ENCODE peak calls at places on chromosome 10, in six cellular contexts. One of them, this sample, is unnamed.

GRCh38 chr10:33772370-33773331 is 438.2 kb upstream of the NRP1 start:
- DNase-seq in DND-41: no peak
- DNase-seq in fibroblast of pulmonary artery: peak
- DNase-seq in cardiac fibroblast: peak
- DNase-seq in fibroblast of lung: no peak
- DNase-seq in PC-3: no peak
- DNase-seq in this sample: peak

GRCh38 chr10:13957856-13958255 is 371.1 kb downstream of the PRPF18 start:
- DNase-seq in DND-41: no peak
- DNase-seq in fibroblast of pulmonary artery: no peak
- DNase-seq in cardiac fibroblast: no peak
- DNase-seq in fibroblast of lung: no peak
- DNase-seq in PC-3: no peak
- DNase-seq in this sample: no peak

GRCh38 chr10:127919418-127920191 is 12.7 kb downstream of the PTPRE start:
- DNase-seq in DND-41: peak
- DNase-seq in fibroblast of pulmonary artery: peak
- DNase-seq in cardiac fibroblast: peak
- DNase-seq in fibroblast of lung: peak
- DNase-seq in PC-3: peak
- DNase-seq in this sample: peak

GRCh38 chr10:71816421-71816851 is 34.6 kb downstream of the PSAP start:
- DNase-seq in DND-41: no peak
- DNase-seq in fibroblast of pulmonary artery: no peak
- DNase-seq in cardiac fibroblast: no peak
- DNase-seq in fibroblast of lung: no peak
- DNase-seq in PC-3: no peak
- DNase-seq in this sample: no peak

GRCh38 chr10:34612446-34612845 is 202.7 kb downstream of the PARD3 start:
- DNase-seq in DND-41: no peak
- DNase-seq in fibroblast of pulmonary artery: peak
- DNase-seq in cardiac fibroblast: peak
- DNase-seq in fibroblast of lung: no peak
- DNase-seq in PC-3: peak
- DNase-seq in this sample: no peak

GRCh38 chr10:89491932-89492331 is 43.5 kb downstream of the SLC16A12 start:
- DNase-seq in DND-41: no peak
- DNase-seq in fibroblast of pulmonary artery: no peak
- DNase-seq in cardiac fibroblast: no peak
- DNase-seq in fibroblast of lung: no peak
- DNase-seq in PC-3: no peak
- DNase-seq in this sample: no peak

GRCh38 chr10:5685764-5686240 is 1.2 kb downstream of the TASOR2 start:
- DNase-seq in DND-41: no peak
- DNase-seq in fibroblast of pulmonary artery: peak
- DNase-seq in cardiac fibroblast: peak
- DNase-seq in fibroblast of lung: no peak
- DNase-seq in PC-3: no peak
- DNase-seq in this sample: peak

GRCh38 chr10:123585477-123586445 is 80.4 kb upstream of the GPR26 start:
- DNase-seq in DND-41: no peak
- DNase-seq in fibroblast of pulmonary artery: no peak
- DNase-seq in cardiac fibroblast: no peak
- DNase-seq in fibroblast of lung: no peak
- DNase-seq in PC-3: no peak
- DNase-seq in this sample: peak

GRCh38 chr10:12504176-12504575 is 154.8 kb downstream of the CAMK1D start:
- DNase-seq in DND-41: no peak
- DNase-seq in fibroblast of pulmonary artery: no peak
- DNase-seq in cardiac fibroblast: no peak
- DNase-seq in fibroblast of lung: no peak
- DNase-seq in PC-3: no peak
- DNase-seq in this sample: no peak

GRCh38 chr10:123748711-123749110 is 82.6 kb downstream of the GPR26 start:
- DNase-seq in DND-41: no peak
- DNase-seq in fibroblast of pulmonary artery: no peak
- DNase-seq in cardiac fibroblast: no peak
- DNase-seq in fibroblast of lung: no peak
- DNase-seq in PC-3: no peak
- DNase-seq in this sample: no peak

GRCh38 chr10:86401588-86402282 is 35.1 kb upstream of the GRID1 start:
- DNase-seq in DND-41: no peak
- DNase-seq in fibroblast of pulmonary artery: no peak
- DNase-seq in cardiac fibroblast: peak
- DNase-seq in fibroblast of lung: no peak
- DNase-seq in PC-3: peak
- DNase-seq in this sample: no peak

GRCh38 chr10:38008006-38008405 is 2.5 kb upstream of the ZNF33A start:
- DNase-seq in DND-41: no peak
- DNase-seq in fibroblast of pulmonary artery: no peak
- DNase-seq in cardiac fibroblast: no peak
- DNase-seq in fibroblast of lung: no peak
- DNase-seq in PC-3: no peak
- DNase-seq in this sample: no peak

GRCh38 chr10:84194424-84195043 is at the start of gene CDHR1:
- DNase-seq in DND-41: no peak
- DNase-seq in fibroblast of pulmonary artery: no peak
- DNase-seq in cardiac fibroblast: no peak
- DNase-seq in fibroblast of lung: no peak
- DNase-seq in PC-3: no peak
- DNase-seq in this sample: no peak

GRCh38 chr10:73744690-73744994 is 470 bp downstream of the SEC24C start:
- DNase-seq in DND-41: peak
- DNase-seq in fibroblast of pulmonary artery: peak
- DNase-seq in cardiac fibroblast: peak
- DNase-seq in fibroblast of lung: peak
- DNase-seq in PC-3: peak
- DNase-seq in this sample: peak

GRCh38 chr10:6678211-6678803 is 98.2 kb upstream of the PRKCQ start:
- DNase-seq in DND-41: peak
- DNase-seq in fibroblast of pulmonary artery: peak
- DNase-seq in cardiac fibroblast: peak
- DNase-seq in fibroblast of lung: peak
- DNase-seq in PC-3: peak
- DNase-seq in this sample: peak

GRCh38 chr10:112517381-112517976 is 70.5 kb downstream of the VTI1A start:
- DNase-seq in DND-41: no peak
- DNase-seq in fibroblast of pulmonary artery: no peak
- DNase-seq in cardiac fibroblast: no peak
- DNase-seq in fibroblast of lung: no peak
- DNase-seq in PC-3: peak
- DNase-seq in this sample: no peak

GRCh38 chr10:2897619-2898508 is 169.5 kb upstream of the PFKP start:
- DNase-seq in DND-41: peak
- DNase-seq in fibroblast of pulmonary artery: peak
- DNase-seq in cardiac fibroblast: no peak
- DNase-seq in fibroblast of lung: no peak
- DNase-seq in PC-3: peak
- DNase-seq in this sample: no peak

GRCh38 chr10:52423369-52423768 is 109.3 kb downstream of the DKK1 start:
- DNase-seq in DND-41: no peak
- DNase-seq in fibroblast of pulmonary artery: peak
- DNase-seq in cardiac fibroblast: peak
- DNase-seq in fibroblast of lung: no peak
- DNase-seq in PC-3: peak
- DNase-seq in this sample: no peak

GRCh38 chr10:77251297-77252013 is 386.2 kb downstream of the KCNMA1 start:
- DNase-seq in DND-41: peak
- DNase-seq in fibroblast of pulmonary artery: peak
- DNase-seq in cardiac fibroblast: peak
- DNase-seq in fibroblast of lung: peak
- DNase-seq in PC-3: peak
- DNase-seq in this sample: peak

GRCh38 chr10:104337527-104337984 is 709 bp downstream of the ITPRIP start:
- DNase-seq in DND-41: peak
- DNase-seq in fibroblast of pulmonary artery: peak
- DNase-seq in cardiac fibroblast: peak
- DNase-seq in fibroblast of lung: no peak
- DNase-seq in PC-3: peak
- DNase-seq in this sample: peak

GRCh38 chr10:132212816-132213215 is 26.1 kb downstream of the DPYSL4 start:
- DNase-seq in DND-41: no peak
- DNase-seq in fibroblast of pulmonary artery: no peak
- DNase-seq in cardiac fibroblast: no peak
- DNase-seq in fibroblast of lung: no peak
- DNase-seq in PC-3: no peak
- DNase-seq in this sample: no peak

GRCh38 chr10:113158183-113158582 is 208.1 kb downstream of the TCF7L2 start:
- DNase-seq in DND-41: no peak
- DNase-seq in fibroblast of pulmonary artery: no peak
- DNase-seq in cardiac fibroblast: no peak
- DNase-seq in fibroblast of lung: peak
- DNase-seq in PC-3: no peak
- DNase-seq in this sample: no peak

GRCh38 chr10:50275650-50276235 is 24.4 kb upstream of the ASAH2 start:
- DNase-seq in DND-41: peak
- DNase-seq in fibroblast of pulmonary artery: peak
- DNase-seq in cardiac fibroblast: peak
- DNase-seq in fibroblast of lung: peak
- DNase-seq in PC-3: peak
- DNase-seq in this sample: no peak

GRCh38 chr10:18429335-18429734 is 222.1 kb downstream of the NSUN6 start:
- DNase-seq in DND-41: no peak
- DNase-seq in fibroblast of pulmonary artery: no peak
- DNase-seq in cardiac fibroblast: no peak
- DNase-seq in fibroblast of lung: no peak
- DNase-seq in PC-3: no peak
- DNase-seq in this sample: no peak
- TF ChIP-seq CTCF in DND-41: no peak
- TF ChIP-seq CTCF in fibroblast of pulmonary artery: no peak
- TF ChIP-seq CTCF in cardiac fibroblast: no peak
- TF ChIP-seq CTCF in fibroblast of lung: no peak
- TF ChIP-seq CTCF in PC-3: no peak
- TF ChIP-seq CTCF in this sample: no peak

DNA sequence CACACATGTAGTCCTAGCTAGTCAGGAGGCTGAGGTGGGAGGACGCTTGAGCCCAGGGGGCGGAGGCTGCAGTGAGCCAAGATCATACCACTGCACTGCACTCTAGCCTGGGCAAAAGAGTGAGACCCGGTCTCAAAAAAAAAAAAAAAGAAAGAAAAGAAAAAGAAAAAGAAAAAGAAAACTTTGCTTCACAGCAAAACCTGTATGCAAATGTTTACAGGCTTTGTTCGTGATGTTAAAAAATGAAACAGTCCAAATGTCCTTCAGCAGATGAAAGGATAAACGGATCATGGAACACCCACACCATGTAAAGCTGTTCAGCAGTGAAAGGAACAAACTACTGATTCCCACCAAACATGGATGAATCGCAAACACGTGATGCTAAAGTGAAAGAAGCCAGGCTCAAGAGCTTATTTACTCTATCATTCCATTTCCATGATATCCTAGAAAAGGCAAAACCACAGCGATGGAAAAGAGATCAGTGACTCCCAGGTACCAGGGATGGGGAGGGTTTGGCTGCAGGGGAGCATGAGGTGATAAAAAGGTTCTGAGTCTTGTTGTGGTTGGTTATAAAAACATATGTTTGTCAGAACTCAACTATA is 15.1 kb downstream of the LRRC20 start:
- DNase-seq in DND-41: no peak
- DNase-seq in fibroblast of pulmonary artery: peak
- DNase-seq in cardiac fibroblast: peak
- DNase-seq in fibroblast of lung: peak
- DNase-seq in PC-3: peak
- DNase-seq in this sample: peak
- H3K4me3 ChIP-seq in DND-41: no peak
- H3K4me3 ChIP-seq in fibroblast of pulmonary artery: no peak
- H3K4me3 ChIP-seq in cardiac fibroblast: no peak
- H3K4me3 ChIP-seq in fibroblast of lung: no peak
- H3K4me3 ChIP-seq in PC-3: no peak
- H3K4me3 ChIP-seq in this sample: no peak

GRCh38 chr10:23438547-23439451 is at the start of gene OTUD1:
- DNase-seq in DND-41: peak
- DNase-seq in fibroblast of pulmonary artery: peak
- DNase-seq in cardiac fibroblast: peak
- DNase-seq in fibroblast of lung: peak
- DNase-seq in PC-3: peak
- DNase-seq in this sample: peak
- TF ChIP-seq CTCF in DND-41: no peak
- TF ChIP-seq CTCF in fibroblast of pulmonary artery: peak
- TF ChIP-seq CTCF in cardiac fibroblast: no peak
- TF ChIP-seq CTCF in fibroblast of lung: no peak
- TF ChIP-seq CTCF in PC-3: no peak
- TF ChIP-seq CTCF in this sample: peak

GRCh38 chr10:31100662-31101061 is 69.0 kb upstream of the ZNF438 start:
- DNase-seq in DND-41: no peak
- DNase-seq in fibroblast of pulmonary artery: no peak
- DNase-seq in cardiac fibroblast: no peak
- DNase-seq in fibroblast of lung: no peak
- DNase-seq in PC-3: no peak
- DNase-seq in this sample: no peak

GRCh38 chr10:31099664-31100063 is 68.0 kb upstream of the ZNF438 start:
- DNase-seq in DND-41: no peak
- DNase-seq in fibroblast of pulmonary artery: no peak
- DNase-seq in cardiac fibroblast: peak
- DNase-seq in fibroblast of lung: no peak
- DNase-seq in PC-3: peak
- DNase-seq in this sample: no peak

GRCh38 chr10:31100176-31100575 is 68.5 kb upstream of the ZNF438 start:
- DNase-seq in DND-41: no peak
- DNase-seq in fibroblast of pulmonary artery: no peak
- DNase-seq in cardiac fibroblast: no peak
- DNase-seq in fibroblast of lung: no peak
- DNase-seq in PC-3: no peak
- DNase-seq in this sample: no peak

GRCh38 chr10:31098091-31098490 is 66.4 kb upstream of the ZNF438 start:
- DNase-seq in DND-41: no peak
- DNase-seq in fibroblast of pulmonary artery: peak
- DNase-seq in cardiac fibroblast: peak
- DNase-seq in fibroblast of lung: peak
- DNase-seq in PC-3: no peak
- DNase-seq in this sample: peak

DNA sequence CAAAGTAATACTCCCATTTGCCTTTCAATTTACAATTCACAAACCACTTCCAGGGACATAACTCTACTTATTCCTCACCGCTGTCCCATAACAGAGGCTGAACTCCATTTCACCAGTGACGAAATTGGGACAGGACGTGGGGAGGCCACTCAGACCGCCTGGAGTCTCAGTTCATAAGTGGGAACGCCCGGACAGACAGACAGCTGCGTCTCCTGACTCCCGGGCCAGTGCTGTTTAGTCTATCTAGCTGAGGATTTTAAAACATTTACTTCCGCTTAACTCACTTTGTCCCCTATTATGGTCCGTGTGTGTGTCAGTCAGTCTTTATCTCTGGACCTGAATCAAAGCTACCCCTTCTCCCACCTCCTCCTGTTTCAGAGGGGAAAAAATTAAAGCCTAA is 67.4 kb upstream of the ZNF438 start:
- DNase-seq in DND-41: no peak
- DNase-seq in fibroblast of pulmonary artery: no peak
- DNase-seq in cardiac fibroblast: no peak
- DNase-seq in fibroblast of lung: peak
- DNase-seq in PC-3: no peak
- DNase-seq in this sample: no peak
- H3K4me3 ChIP-seq in DND-41: no peak
- H3K4me3 ChIP-seq in fibroblast of pulmonary artery: no peak
- H3K4me3 ChIP-seq in cardiac fibroblast: no peak
- H3K4me3 ChIP-seq in fibroblast of lung: no peak
- H3K4me3 ChIP-seq in PC-3: no peak
- H3K4me3 ChIP-seq in this sample: no peak